ENCODE peak calls at places on chromosome X, in seven cellular contexts. Y is cardiac muscle cell; G is heart right ventricle; H is H1; K is dorsolateral prefrontal cortex; R is NCI-H460; B is activated T-helper 1 cell treated with anti-CD3 and anti-CD28 coated beads, Interleukin-12 subunit alpha, Interleukin-12 subunit beta, Interleukin-2, Interleukin-4 antibody, amounts not matched to agents 30 ng/mL and 10 ng/mL and 1 ng/mL, durations not matched to agents 14 hours and 24 hours and 36 hours. E is an unnamed sample.

GRCh38 chrX:88425739-88426138 is 321.3 kb upstream of the CPXCR1 start:
- DNase-seq in Y (no peak), G (no peak), H (no peak), K (no peak), R (peak; percentile 27), B (no peak), E (no peak)

GRCh38 chrX:43969504-43970501 is 3.4 kb downstream of the NDP start:
- DNase-seq in Y (peak; percentile 50), G (no peak), H (no peak), K (peak; percentile 37), R (no peak), B (no peak), E (no peak)

GRCh38 chrX:140572724-140573123 is 67.9 kb upstream of the SOX3 start:
- DNase-seq in Y (peak; percentile 27), G (no peak), H (peak; percentile 23), K (no peak), R (peak; percentile 41), B (no peak), E (no peak)

GRCh38 chrX:39841604-39842003 is 256.2 kb downstream of the BCOR start:
- DNase-seq in Y (no peak), G (no peak), H (no peak), K (no peak), R (no peak), B (no peak), E (no peak)

GRCh38 chrX:25158635-25159034 is 142.9 kb upstream of the ARX start:
- DNase-seq in Y (no peak), G (no peak), H (no peak), K (no peak), R (no peak), B (no peak), E (no peak)

GRCh38 chrX:119477812-119478232 is 9.6 kb downstream of the SLC25A5 start:
- DNase-seq in Y (peak; percentile 91), G (no peak), H (no peak), K (no peak), R (peak; percentile 59), B (no peak), E (no peak)

GRCh38 chrX:23749576-23749975 is 6.5 kb upstream of the ACOT9 start:
- DNase-seq in Y (no peak), G (no peak), H (no peak), K (no peak), R (no peak), B (no peak), E (no peak)

GRCh38 chrX:2243913-2244460 is 256.8 kb downstream of the DHRSX start:
- DNase-seq in Y (no peak), G (no peak), H (no peak), K (no peak), R (no peak), B (no peak), E (no peak)

GRCh38 chrX:77938083-77938482 is 27.6 kb downstream of the ATP7A start:
- DNase-seq in Y (no peak), G (no peak), H (no peak), K (no peak), R (no peak), B (no peak), E (no peak)

GRCh38 chrX:101191217-101191750 is 28.3 kb upstream of the DRP2 start:
- DNase-seq in Y (peak; percentile 52), G (peak; percentile 20), H (peak; percentile 15), K (peak; percentile 33), R (no peak), B (no peak), E (no peak)

GRCh38 chrX:41684138-41684537 is 4.6 kb upstream of the GPR34 start:
- DNase-seq in Y (peak; percentile 32), G (no peak), H (no peak), K (no peak), R (no peak), B (no peak), E (no peak)

GRCh38 chrX:11555759-11556158 is 110.0 kb downstream of the ARHGAP6 start:
- DNase-seq in Y (peak; percentile 52), G (no peak), H (no peak), K (no peak), R (no peak), B (no peak), E (no peak)

GRCh38 chrX:13747836-13748235 is 13.3 kb downstream of the OFD1 start:
- DNase-seq in Y (peak; percentile 76), G (no peak), H (no peak), K (no peak), R (peak; percentile 28), B (no peak), E (peak; percentile 34)

GRCh38 chrX:79259073-79259689 is 108.0 kb downstream of the ITM2A start:
- DNase-seq in Y (peak; percentile 83), G (no peak), H (no peak), K (no peak), R (no peak), B (peak; percentile 57), E (peak; percentile 70)

GRCh38 chrX:137565921-137566745 is at the start of gene ZIC3:
- DNase-seq in Y (peak; percentile 45), G (peak; percentile 66), H (no peak), K (peak; percentile 86), R (peak; percentile 29), B (no peak), E (no peak)

GRCh38 chrX:37912286-37912685 is 64.9 kb upstream of the DYNLT3 start:
- DNase-seq in Y (peak; percentile 14), G (no peak), H (no peak), K (no peak), R (no peak), B (no peak), E (no peak)

GRCh38 chrX:134365923-134366322 is 94.0 kb upstream of the HPRT1 start:
- DNase-seq in Y (no peak), G (no peak), H (no peak), K (no peak), R (no peak), B (no peak), E (no peak)

GRCh38 chrX:149467920-149468319 is 37.2 kb downstream of the IDS start:
- DNase-seq in Y (no peak), G (peak; percentile 37), H (no peak), K (no peak), R (no peak), B (no peak), E (no peak)

GRCh38 chrX:68252664-68253063 is 180.6 kb downstream of the OPHN1 start:
- DNase-seq in Y (no peak), G (no peak), H (no peak), K (no peak), R (no peak), B (no peak), E (no peak)

GRCh38 chrX:109840585-109840984 is 107.5 kb upstream of the ACSL4 start:
- DNase-seq in Y (peak; percentile 97), G (no peak), H (no peak), K (no peak), R (peak; percentile 53), B (no peak), E (no peak)

GRCh38 chrX:134075894-134076718 is 90.7 kb upstream of the GPC3 start:
- DNase-seq in Y (no peak), G (no peak), H (no peak), K (no peak), R (no peak), B (no peak), E (no peak)

GRCh38 chrX:39953879-39954278 is 143.9 kb downstream of the BCOR start:
- DNase-seq in Y (peak; percentile 48), G (peak; percentile 61), H (no peak), K (no peak), R (peak; percentile 54), B (no peak), E (no peak)

GRCh38 chrX:33434256-33435092 is 223.1 kb upstream of the DMD start:
- DNase-seq in Y (peak; percentile 37), G (no peak), H (peak; percentile 31), K (peak; percentile 40), R (peak; percentile 40), B (no peak), E (peak; percentile 20)

GRCh38 chrX:25873196-25873595 is 264.9 kb upstream of the MAGEB18 start:
- DNase-seq in Y (peak; percentile 62), G (no peak), H (no peak), K (no peak), R (peak; percentile 38), B (no peak), E (no peak)

GRCh38 chrX:11151799-11152591 is 40.9 kb downstream of the HCCS start:
- DNase-seq in Y (no peak), G (no peak), H (no peak), K (no peak), R (no peak), B (no peak), E (no peak)

GRCh38 chrX:37541991-37542390 is 29.5 kb upstream of the LANCL3 start:
- DNase-seq in Y (no peak), G (no peak), H (no peak), K (no peak), R (no peak), B (no peak), E (no peak)

GRCh38 chrX:86154586-86154985 is 6.3 kb downstream of the DACH2 start:
- DNase-seq in Y (no peak), G (no peak), H (no peak), K (no peak), R (no peak), B (no peak), E (no peak)

GRCh38 chrX:69285881-69286545 is 120.8 kb upstream of the PJA1 start:
- DNase-seq in Y (peak; percentile 72), G (peak; percentile 71), H (no peak), K (peak; percentile 52), R (peak; percentile 26), B (peak; percentile 30), E (peak; percentile 44)

GRCh38 chrX:75295641-75296040 is 21.8 kb downstream of the UPRT start:
- DNase-seq in Y (no peak), G (no peak), H (no peak), K (no peak), R (no peak), B (no peak), E (no peak)

GRCh38 chrX:72019487-72019886 is 108.8 kb downstream of the NHSL2 start:
- DNase-seq in Y (no peak), G (no peak), H (no peak), K (no peak), R (no peak), B (no peak), E (no peak)

GRCh38 chrX:10198254-10198653 is 41.5 kb downstream of the CLCN4 start:
- DNase-seq in Y (peak; percentile 73), G (no peak), H (no peak), K (no peak), R (no peak), B (no peak), E (no peak)

GRCh38 chrX:152575331-152575730 is 62.4 kb upstream of the GABRQ start:
- DNase-seq in Y (no peak), G (no peak), H (no peak), K (no peak), R (no peak), B (no peak), E (no peak)

GRCh38 chrX:12947545-12948235 is 27.2 kb upstream of the TMSB4X start:
- DNase-seq in Y (no peak), G (no peak), H (no peak), K (no peak), R (no peak), B (no peak), E (no peak)

GRCh38 chrX:17403231-17403691 is 28.3 kb downstream of the NHS start:
- DNase-seq in Y (no peak), G (no peak), H (no peak), K (no peak), R (no peak), B (no peak), E (no peak)

GRCh38 chrX:19839770-19840254 is 47.6 kb downstream of the SH3KBP1 start:
- DNase-seq in Y (no peak), G (no peak), H (no peak), K (no peak), R (no peak), B (no peak), E (no peak)

GRCh38 chrX:72169008-72169728 is 12.4 kb upstream of the PIN4 start:
- DNase-seq in Y (peak; percentile 27), G (no peak), H (no peak), K (no peak), R (peak; percentile 13), B (peak; percentile 6), E (peak; percentile 18)

GRCh38 chrX:83508006-83508405 is at the start of gene POU3F4:
- DNase-seq in Y (no peak), G (no peak), H (no peak), K (no peak), R (no peak), B (no peak), E (no peak)

GRCh38 chrX:10010686-10011085 is 43.5 kb downstream of the CLDN34 start:
- DNase-seq in Y (peak; percentile 77), G (no peak), H (no peak), K (no peak), R (no peak), B (no peak), E (no peak)